ENCODE peak calls at places on chromosomes 12 and 14, in five cellular contexts. A is MM.1S, O is neuronal stem cell, D is K562, N is NT2/D1. W is an unnamed sample. For H3K4me1 and H3K9me3, the result is how much of the 10 kb centered on the place peaks cover.

GRCh38 chr14:99733221-99733550 is 49.1 kb downstream of the CYP46A1 start:
- DNase-seq in A (no peak), O (no peak), D (no peak), N (no peak), W (no peak)

GRCh38 chr14:59254146-59254910 is 65.9 kb downstream of the DAAM1 start:
- DNase-seq in A (no peak), O (no peak), D (no peak), N (no peak), W (peak)

GRCh38 chr14:70821916-70822705 is 12.8 kb upstream of the MAP3K9 start:
- DNase-seq in A (peak), O (peak), D (peak), N (no peak), W (peak)

GRCh38 chr12:60398547-60398946 is 802.7 kb downstream of the SLC16A7 start:
- DNase-seq in A (no peak), O (no peak), D (no peak), N (no peak), W (no peak)

GRCh38 chr14:32090686-32091085 is 13.6 kb downstream of the ARHGAP5 start:
- DNase-seq in A (no peak), O (no peak), D (no peak), N (no peak), W (no peak)

GRCh38 chr14:21308479-21309237 is 28.8 kb downstream of the RPGRIP1 start:
- DNase-seq in A (peak), O (peak), D (peak), N (peak), W (peak)

GRCh38 chr12:124883263-124883876 is 19.7 kb upstream of the SCARB1 start:
- DNase-seq in A (no peak), O (no peak), D (no peak), N (no peak), W (no peak)

GRCh38 chr12:123506843-123507236 is 26.7 kb downstream of the RILPL1 start:
- DNase-seq in A (no peak), O (no peak), D (no peak), N (no peak), W (no peak)

GRCh38 chr12:116635487-116635886 is 76.3 kb downstream of the MAP1LC3B2 start:
- DNase-seq in A (no peak), O (no peak), D (no peak), N (no peak), W (no peak)

GRCh38 chr14:60650382-60650961 is 1.2 kb upstream of the SIX1 start:
- DNase-seq in A (no peak), O (peak), D (no peak), N (no peak), W (no peak)

GRCh38 chr12:54217774-54218221 is 29.0 kb upstream of the SMUG1 start:
- DNase-seq in A (peak), O (no peak), D (no peak), N (no peak), W (peak)

GRCh38 chr12:116266220-116266619 is 11.3 kb downstream of the MED13L start:
- DNase-seq in A (no peak), O (no peak), D (no peak), N (no peak), W (no peak)

GRCh38 chr12:1634590-1635191 is 5.7 kb downstream of the WNT5B start:
- DNase-seq in A (no peak), O (no peak), D (peak), N (peak), W (peak)

GRCh38 chr12:95774311-95775045 is 16.1 kb downstream of the NTN4 start:
- DNase-seq in A (no peak), O (no peak), D (no peak), N (no peak), W (no peak)

GRCh38 chr12:3124917-3125316 is 47.7 kb downstream of the TSPAN9 start:
- DNase-seq in A (no peak), O (no peak), D (no peak), N (no peak), W (no peak)

GRCh38 chr12:103680591-103681065 is 93.6 kb downstream of the STAB2 start:
- DNase-seq in A (no peak), O (no peak), D (peak), N (no peak), W (peak)

GRCh38 chr14:100271247-100271939 is 32.4 kb downstream of the YY1 start:
- DNase-seq in A (no peak), O (no peak), D (no peak), N (no peak), W (peak)

GRCh38 chr12:116598341-116599284 is 39.4 kb downstream of the MAP1LC3B2 start:
- DNase-seq in A (no peak), O (no peak), D (peak), N (no peak), W (peak)

GRCh38 chr14:52313493-52313881 is 625 bp upstream of the PTGER2 start:
- DNase-seq in A (no peak), O (no peak), D (no peak), N (no peak), W (no peak)

GRCh38 chr14:52314521-52315354 is 626 bp downstream of the PTGER2 start:
- DNase-seq in A (no peak), O (no peak), D (no peak), N (no peak), W (peak)

GRCh38 chr14:52313903-52314481 is at the start of gene PTGER2:
- DNase-seq in A (peak), O (peak), D (peak), N (no peak), W (peak)

GRCh38 chr14:52312872-52313492 is 1.1 kb upstream of the PTGER2 start:
- DNase-seq in A (no peak), O (no peak), D (no peak), N (no peak), W (no peak)

GRCh38 chr14:52315355-52315718 is 1.2 kb downstream of the PTGER2 start:
- DNase-seq in A (no peak), O (no peak), D (no peak), N (no peak), W (no peak)
- H3K9ac ChIP-seq in A (no peak), O (no peak), D (no peak), N (peak), W (peak)

GRCh38 chr14:85576161-85576560 is 46.2 kb downstream of the FLRT2 start:
- DNase-seq in A (no peak), O (no peak), D (no peak), N (no peak), W (no peak)
- H3K4me1 ChIP-seq in A (under half), O (under half), D (under half), N (under half), W (under half)

GRCh38 chr14:96626916-96627315 is 124.7 kb downstream of the PAPOLA start:
- DNase-seq in A (no peak), O (no peak), D (no peak), N (no peak), W (no peak)
- H3K9me3 ChIP-seq in A (under half), O (under half), D (under half), N (under half), W (under half)

GRCh38 chr14:94965551-94966339 is 191.6 kb downstream of the DICER1 start:
- DNase-seq in A (no peak), O (no peak), D (no peak), N (no peak), W (no peak)

GRCh38 chr14:94964181-94964580 is 193.1 kb downstream of the DICER1 start:
- DNase-seq in A (no peak), O (no peak), D (no peak), N (no peak), W (no peak)

GRCh38 chr14:94963051-94963450 is 193.1 kb upstream of the GSC start:
- DNase-seq in A (no peak), O (no peak), D (no peak), N (no peak), W (no peak)

GRCh38 chr14:94964931-94965330 is 192.4 kb downstream of the DICER1 start:
- DNase-seq in A (no peak), O (no peak), D (no peak), N (no peak), W (no peak)

DNA sequence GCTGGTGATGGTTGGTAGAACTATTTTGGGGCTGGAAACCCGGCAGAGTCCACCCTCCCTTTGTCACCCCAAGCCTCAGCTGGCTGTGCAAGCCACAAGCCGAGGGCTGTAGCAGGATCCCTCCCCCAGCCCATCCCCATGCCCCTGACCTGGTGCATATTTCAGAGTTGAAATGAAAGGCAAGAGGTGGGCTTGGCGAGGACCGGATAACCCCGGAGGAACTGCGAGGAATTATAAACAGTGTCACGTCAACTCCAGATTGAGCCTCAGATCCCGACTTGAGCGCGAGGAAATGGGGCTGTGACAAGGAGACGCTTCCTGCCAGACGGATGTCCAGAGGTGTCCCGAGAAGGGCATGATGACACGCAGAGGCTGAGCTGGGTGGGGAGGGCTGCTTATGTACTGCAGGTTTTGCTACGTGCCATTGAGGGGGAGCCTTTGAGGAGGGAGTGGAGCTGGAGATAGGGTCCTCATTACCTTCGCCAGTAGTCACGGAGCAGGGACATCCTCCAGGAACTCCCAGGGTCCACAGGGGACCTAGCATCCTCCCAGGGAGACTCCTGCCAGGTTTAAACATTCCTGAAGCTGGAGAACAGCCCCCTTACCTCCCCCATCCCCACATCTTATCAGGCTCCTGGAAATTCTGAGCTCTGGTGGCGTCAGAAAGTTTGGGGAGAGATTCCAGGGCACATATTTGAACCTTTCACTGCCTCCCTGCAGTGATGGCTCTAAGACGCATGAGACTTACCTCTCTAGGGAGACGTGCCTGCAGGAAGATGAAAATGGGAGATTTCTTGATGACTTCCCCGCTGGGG is 192.1 kb upstream of the GSC start:
- DNase-seq in A (no peak), O (no peak), D (no peak), N (no peak), W (no peak)
- H3K9ac ChIP-seq in A (no peak), O (no peak), D (no peak), N (no peak), W (no peak)

GRCh38 chr12:11885261-11886038 is 185.3 kb upstream of the BCL2L14 start:
- DNase-seq in A (no peak), O (no peak), D (no peak), N (no peak), W (peak)

GRCh38 chr12:11881835-11882234 is 188.9 kb upstream of the BCL2L14 start:
- DNase-seq in A (no peak), O (no peak), D (no peak), N (no peak), W (peak)

GRCh38 chr12:11880424-11880823 is 190.3 kb upstream of the BCL2L14 start:
- DNase-seq in A (no peak), O (no peak), D (no peak), N (no peak), W (no peak)

GRCh38 chr12:11884661-11885060 is 186.1 kb upstream of the BCL2L14 start:
- DNase-seq in A (no peak), O (no peak), D (no peak), N (no peak), W (peak)

DNA sequence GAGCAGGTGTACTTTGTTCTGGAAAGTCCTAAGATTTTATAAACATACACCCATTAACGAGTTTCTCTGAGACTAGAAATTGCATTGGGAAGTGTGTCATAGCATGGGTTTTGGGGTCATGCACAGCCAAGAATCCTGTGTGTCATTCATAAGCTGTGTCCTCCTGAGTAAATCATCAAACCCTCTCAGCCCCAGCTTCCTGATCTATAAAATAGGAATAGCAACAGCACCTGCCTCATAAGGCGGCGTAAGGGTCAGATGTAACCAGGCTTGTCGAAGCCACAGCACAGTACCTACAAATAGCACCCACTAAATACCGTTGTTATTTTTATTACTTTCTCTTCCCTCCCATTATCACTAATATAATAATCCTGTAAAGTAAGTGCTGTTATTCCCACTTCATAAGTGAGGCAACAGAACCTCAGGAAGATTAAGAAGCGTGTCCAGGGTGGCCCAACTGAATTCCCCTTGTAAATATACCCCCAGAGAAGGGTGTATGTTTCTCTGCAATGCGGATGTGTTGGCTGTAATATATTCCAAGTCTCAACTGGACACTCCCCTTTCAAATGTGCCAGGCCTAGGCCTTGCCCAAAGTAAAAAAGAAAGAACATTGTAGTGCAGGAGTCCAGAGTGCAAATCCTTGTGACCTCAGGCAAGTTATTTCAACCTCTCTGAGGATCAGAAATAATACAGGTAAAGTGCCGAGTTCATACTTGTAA is 188.3 kb upstream of the BCL2L14 start:
- DNase-seq in A (no peak), O (no peak), D (no peak), N (no peak), W (peak)
- H3K4me1 ChIP-seq in A (under half), O (under half), D (under half), N (under half), W (under half)

GRCh38 chr12:130458341-130458740 is 120.7 kb downstream of the PIWIL1 start:
- DNase-seq in A (no peak), O (no peak), D (no peak), N (no peak), W (no peak)
- H3K9me3 ChIP-seq in A (under half), O (under half), D (under half), N (under half), W (under half)

DNA sequence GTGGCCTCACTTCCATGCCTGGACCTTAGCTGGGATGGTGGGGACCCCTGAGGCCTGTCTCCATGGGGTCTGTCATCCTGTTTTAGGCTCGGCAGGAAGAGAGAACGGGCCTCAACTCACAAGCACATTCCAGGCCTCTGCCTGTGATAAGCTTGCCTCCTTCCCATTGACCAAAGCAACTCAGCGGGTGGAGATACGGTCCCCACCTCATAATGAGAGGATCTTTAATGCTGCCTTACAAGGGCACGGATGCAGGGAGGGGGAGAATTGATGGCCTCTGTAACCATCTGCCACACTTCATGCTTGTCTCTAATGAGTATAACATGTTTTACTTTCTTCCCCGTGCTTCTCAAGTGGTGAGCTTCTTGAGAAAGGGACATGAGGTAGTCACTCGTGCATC is 50.0 kb downstream of the GLT1D1 start:
- DNase-seq in A (no peak), O (no peak), D (no peak), N (no peak), W (no peak)
- H3K9ac ChIP-seq in A (no peak), O (no peak), D (no peak), N (no peak), W (no peak)

GRCh38 chr14:97709552-97709951 is 912.4 kb downstream of the VRK1 start:
- DNase-seq in A (no peak), O (no peak), D (no peak), N (no peak), W (no peak)

GRCh38 chr14:97705107-97705506 is 907.9 kb downstream of the VRK1 start:
- DNase-seq in A (no peak), O (no peak), D (no peak), N (no peak), W (no peak)

GRCh38 chr14:97706814-97707213 is 909.6 kb downstream of the VRK1 start:
- DNase-seq in A (no peak), O (no peak), D (no peak), N (no peak), W (no peak)

GRCh38 chr14:97705976-97706375 is 908.8 kb downstream of the VRK1 start:
- DNase-seq in A (no peak), O (no peak), D (no peak), N (no peak), W (no peak)

DNA sequence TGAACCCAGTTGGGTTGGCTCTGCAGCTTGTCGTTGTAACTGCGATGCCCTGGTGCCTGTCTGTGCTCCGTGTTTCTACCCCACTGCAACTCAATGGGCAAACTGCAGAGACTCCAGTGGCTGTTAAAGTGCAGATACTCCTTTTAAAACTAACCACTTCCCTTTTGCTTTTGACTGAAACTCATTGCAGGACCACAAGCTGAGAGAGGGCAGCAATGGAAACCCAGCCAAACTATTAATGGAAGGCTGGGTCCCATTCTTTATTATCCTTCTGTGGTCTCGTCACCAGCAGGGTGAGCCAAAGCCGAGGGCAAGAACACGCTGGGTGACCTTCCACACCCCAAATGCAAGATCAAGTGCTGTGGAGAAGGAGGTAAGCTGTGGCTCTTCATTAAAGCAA is 910.4 kb downstream of the VRK1 start:
- DNase-seq in A (peak), O (no peak), D (no peak), N (no peak), W (no peak)
- H3K4me1 ChIP-seq in A (under half), O (under half), D (under half), N (under half), W (under half)